ENCODE peak calls at places on chromosomes 13 and 19, in eight cellular contexts. Z is astrocyte, W is hepatocyte, M is PC-3, T is IMR-90, P is PC-9, Q is fibroblast of lung, I is GM12878. K is an unnamed sample.
A peak's percentile ranks its signal among the peaks of the same experiment; 100 is the strongest.

GRCh38 chr19:32652893-32653625 is 21.9 kb downstream of the ANKRD27 start:
- DNase-seq in M (no peak), P (no peak), Q (peak; percentile 78), I (no peak), Z (peak; percentile 68), T (peak; percentile 81), W (peak; percentile 55), K (no peak)

GRCh38 chr19:17073869-17074627 is 1.2 kb downstream of the HAUS8 start:
- DNase-seq in T (peak; percentile 16), P (no peak), M (no peak), Z (no peak), I (no peak), Q (no peak), W (no peak), K (no peak)

GRCh38 chr19:18194554-18195238 is 1.7 kb downstream of the MPV17L2 start:
- DNase-seq in Z (peak; percentile 51), M (peak; percentile 33), Q (peak; percentile 68), T (peak; percentile 34), I (no peak), W (no peak), P (no peak), K (no peak)

GRCh38 chr13:28049880-28050871 is 50.2 kb downstream of the FLT3 start:
- DNase-seq in W (no peak), T (no peak), Z (no peak), I (no peak), Q (no peak), P (no peak), M (no peak), K (no peak)

GRCh38 chr19:51607077-51607476 is 23.1 kb downstream of the SIGLEC5 start:
- DNase-seq in P (no peak), T (no peak), M (no peak), W (no peak), I (peak; percentile 90), Z (no peak), Q (no peak), K (no peak)

GRCh38 chr13:27258637-27259377 is 7.4 kb downstream of the RPL21 start:
- DNase-seq in I (no peak), W (no peak), Q (no peak), P (no peak), Z (no peak), T (no peak), M (no peak), K (no peak)

GRCh38 chr19:51311388-51312257 is at the start of gene IGLON5:
- DNase-seq in T (no peak), Z (no peak), M (no peak), W (peak; percentile 57), Q (no peak), P (no peak), I (no peak), K (no peak)

GRCh38 chr19:28427256-28428083 is 785.5 kb downstream of the UQCRFS1 start:
- DNase-seq in P (no peak), T (no peak), I (no peak), Z (no peak), W (no peak), M (no peak), Q (peak; percentile 39), K (no peak)

GRCh38 chr13:71661921-71662320 is 205.1 kb downstream of the DACH1 start:
- DNase-seq in T (peak; percentile 41), M (peak; percentile 52), Z (peak; percentile 83), P (no peak), Q (peak; percentile 86), I (no peak), W (no peak), K (no peak)

GRCh38 chr13:75530536-75530935 is 7.1 kb downstream of the COMMD6 start:
- DNase-seq in W (no peak), Q (no peak), P (no peak), M (no peak), Z (no peak), T (no peak), I (no peak), K (no peak)

GRCh38 chr13:74557870-74558269 is 423.7 kb upstream of the KLF12 start:
- DNase-seq in M (no peak), I (no peak), Z (no peak), W (no peak), T (no peak), P (no peak), Q (no peak), K (no peak)

GRCh38 chr13:23608704-23609413 is 38.6 kb downstream of the TNFRSF19 start:
- DNase-seq in I (no peak), Q (no peak), T (peak; percentile 42), Z (no peak), P (no peak), M (no peak), W (no peak), K (no peak)

GRCh38 chr19:41299755-41300089 is 10.2 kb upstream of the CCDC97 start:
- DNase-seq in W (peak; percentile 64), Q (peak; percentile 63), P (no peak), M (no peak), T (peak; percentile 92), I (no peak), Z (peak; percentile 42), K (no peak)
- H3K27ac ChIP-seq in W (peak overlapping the region; percentile 86), Q (peak overlapping the region; percentile 93), P (no peak overlapping the region), M (no peak overlapping the region), T (no peak overlapping the region), I (no peak overlapping the region), Z (peak overlapping the region; percentile 94), K (no peak overlapping the region)

GRCh38 chr13:29808264-29808663 is 42.2 kb downstream of the UBL3 start:
- DNase-seq in I (no peak), T (no peak), Z (no peak), M (no peak), Q (no peak), P (no peak), W (no peak), K (no peak)

GRCh38 chr13:29805994-29806748 is 44.2 kb downstream of the UBL3 start:
- DNase-seq in Z (no peak), M (no peak), Q (no peak), W (no peak), P (no peak), T (no peak), I (no peak), K (no peak)

GRCh38 chr13:29810145-29810742 is 40.2 kb downstream of the UBL3 start:
- DNase-seq in P (no peak), I (no peak), M (no peak), W (no peak), Z (peak; percentile 52), Q (peak; percentile 53), T (peak; percentile 28), K (no peak)

GRCh38 chr13:29815336-29815735 is 35.1 kb downstream of the UBL3 start:
- DNase-seq in I (no peak), W (no peak), T (no peak), Z (no peak), M (no peak), Q (no peak), P (no peak), K (no peak)

GRCh38 chr13:29810898-29811297 is 39.5 kb downstream of the UBL3 start:
- DNase-seq in Z (no peak), W (no peak), P (no peak), M (no peak), Q (no peak), I (no peak), T (no peak), K (no peak)
- H3K4me2 ChIP-seq in Z (no peak overlapping the region), W (peak overlapping the region; percentile 23), P (no peak overlapping the region), M (no peak overlapping the region), Q (no peak overlapping the region), I (no peak overlapping the region), T (no peak overlapping the region), K (no peak overlapping the region)

GRCh38 chr19:12804051-12804450 is 2.2 kb downstream of the THSD8 start:
- DNase-seq in M (no peak), Q (no peak), T (no peak), I (no peak), P (no peak), W (no peak), Z (no peak), K (no peak)

GRCh38 chr19:12802267-12803106 is 618 bp downstream of the THSD8 start:
- DNase-seq in I (no peak), W (no peak), Q (no peak), Z (no peak), P (no peak), T (no peak), M (peak; percentile 38), K (no peak)

GRCh38 chr19:12800873-12801465 is 631 bp downstream of the PRDX2 start:
- DNase-seq in M (peak; percentile 22), Z (no peak), P (no peak), Q (no peak), T (no peak), I (no peak), W (peak; percentile 58), K (no peak)

GRCh38 chr19:12801466-12802266 is at the start of the genes PRDX2 and THSD8:
- DNase-seq in Z (no peak), W (peak; percentile 92), P (no peak), Q (peak; percentile 71), T (peak; percentile 65), M (peak; percentile 89), I (no peak), K (no peak)

GRCh38 chr19:12806242-12807131 is at the start of gene RNASEH2A:
- DNase-seq in W (peak; percentile 95), I (no peak), M (peak; percentile 97), T (peak; percentile 86), Z (peak; percentile 80), Q (peak; percentile 89), P (peak; percentile 81), K (no peak)
- H3K27ac ChIP-seq in W (peak within 1 kb of the TSS; percentile 23), I (peak within 1 kb of the TSS; percentile 74), M (no peak within 1 kb of the TSS), T (peak within 1 kb of the TSS; percentile 75), Z (peak within 1 kb of the TSS; percentile 34), Q (peak within 1 kb of the TSS; percentile 57), P (no peak within 1 kb of the TSS), K (peak within 1 kb of the TSS; percentile 48)

GRCh38 chr19:1410136-1410786 is 2.9 kb downstream of the DAZAP1 start:
- DNase-seq in T (peak; percentile 63), M (peak; percentile 18), P (no peak), Z (peak; percentile 65), W (no peak), Q (peak; percentile 76), I (no peak), K (no peak)

GRCh38 chr19:1411255-1412191 is 4.1 kb downstream of the DAZAP1 start:
- DNase-seq in Z (peak; percentile 47), W (no peak), T (peak; percentile 54), Q (peak; percentile 65), I (no peak), P (no peak), M (no peak), K (no peak)

GRCh38 chr19:1409204-1410005 is 2.0 kb downstream of the DAZAP1 start:
- DNase-seq in Q (no peak), M (no peak), Z (no peak), W (no peak), I (no peak), T (no peak), P (no peak), K (no peak)

GRCh38 chr19:1412323-1412923 is 5.0 kb downstream of the DAZAP1 start:
- DNase-seq in Z (no peak), T (no peak), P (no peak), Q (no peak), W (no peak), I (no peak), M (no peak), K (no peak)

DNA sequence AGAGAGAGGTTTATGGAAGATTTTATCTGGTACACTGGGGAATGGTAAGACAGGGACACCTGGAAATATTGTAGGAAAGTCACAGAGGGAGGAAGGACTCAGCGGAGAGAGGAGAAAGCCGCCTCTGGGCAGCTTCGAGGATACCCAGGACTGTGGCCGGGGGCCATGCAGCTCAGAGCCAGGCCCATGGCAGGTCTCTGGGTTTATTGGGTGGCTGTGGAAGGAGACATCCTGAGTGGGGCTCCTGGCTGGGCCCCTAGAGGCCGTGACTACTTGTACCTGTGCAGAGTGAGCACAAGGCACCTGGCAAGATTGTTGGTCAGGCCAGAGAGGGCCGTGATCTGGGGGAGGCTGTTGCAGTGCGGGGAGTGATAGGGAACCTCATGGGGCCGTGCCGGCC is 3.4 kb downstream of the DAZAP1 start:
- DNase-seq in I (no peak), Q (no peak), T (no peak), M (no peak), P (no peak), Z (no peak), W (no peak), K (no peak)
- H3K4me2 ChIP-seq in I (peak overlapping the region; percentile 68), Q (peak overlapping the region; percentile 82), T (no peak overlapping the region), M (peak overlapping the region; percentile 90), P (no peak overlapping the region), Z (peak overlapping the region; percentile 96), W (peak overlapping the region; percentile 99), K (no peak overlapping the region)

K was measured in keratinocyte.